ENCODE peak calls at places on chromosomes 13 and 19, in eight cellular contexts. B is cardiac muscle cell, W is Caco-2, Q is GM23338, A is thoracic aorta, Y is lower lobe of right lung, E is fibroblast of lung, R is heart right ventricle. F is an unnamed sample.
A peak's percentile ranks its signal among the peaks of the same experiment; 100 is the strongest.

GRCh38 chr13:51324714-51325440 is 14.6 kb upstream of the SERPINE3 start:
- DNase-seq in R (no peak), W (no peak), Q (peak; percentile 76), B (no peak), Y (no peak), E (no peak), A (no peak), F (no peak)

GRCh38 chr19:40341601-40342482 is 6.4 kb downstream of the C19orf47 start:
- DNase-seq in R (peak; percentile 80), Y (peak; percentile 72), B (peak; percentile 32), A (peak; percentile 28), E (no peak), W (no peak), Q (no peak), F (peak; percentile 54)

GRCh38 chr19:4373601-4374441 is 26.5 kb downstream of the SH3GL1 start:
- DNase-seq in E (peak; percentile 26), B (no peak), Q (no peak), A (no peak), R (peak; percentile 55), Y (no peak), W (no peak), F (no peak)

GRCh38 chr19:38561658-38562057 is 56.1 kb downstream of the MAP4K1 start:
- DNase-seq in E (no peak), W (no peak), B (no peak), Y (peak; percentile 33), Q (no peak), A (no peak), R (no peak), F (no peak)

GRCh38 chr19:18317998-18318800 is 4.7 kb downstream of the LSM4 start:
- DNase-seq in Y (peak; percentile 65), B (no peak), W (no peak), Q (no peak), A (no peak), E (no peak), R (no peak), F (peak; percentile 85)

GRCh38 chr13:110759710-110760109 is 46.2 kb downstream of the ING1 start:
- DNase-seq in R (no peak), B (no peak), Y (no peak), E (peak; percentile 18), W (no peak), Q (no peak), A (no peak), F (no peak)

GRCh38 chr19:21698215-21698614 is 69.2 kb downstream of the ZNF100 start:
- DNase-seq in Q (peak; percentile 74), Y (no peak), A (no peak), E (peak; percentile 3), W (no peak), R (no peak), B (peak; percentile 56), F (no peak)

GRCh38 chr19:42468273-42468796 is 25.6 kb upstream of the CXCL17 start:
- DNase-seq in R (no peak), E (peak; percentile 62), Y (no peak), Q (no peak), A (no peak), W (peak; percentile 43), B (no peak), F (no peak)

GRCh38 chr19:6260376-6260775 is 19.4 kb downstream of the MLLT1 start:
- DNase-seq in B (no peak), Y (no peak), E (no peak), A (no peak), Q (no peak), W (no peak), R (no peak), F (no peak)

GRCh38 chr13:95176611-95177259 is 124.5 kb downstream of the ABCC4 start:
- DNase-seq in Q (no peak), Y (no peak), W (no peak), A (no peak), R (no peak), B (no peak), E (peak; percentile 93), F (no peak)

GRCh38 chr19:49150106-49150943 is 4.9 kb downstream of the HRC start:
- DNase-seq in E (peak; percentile 78), Y (peak; percentile 87), B (peak; percentile 95), W (peak; percentile 96), R (peak; percentile 87), A (no peak), Q (peak; percentile 95), F (peak; percentile 82)

GRCh38 chr19:58460039-58460438 is 6.8 kb upstream of the ZNF324 start:
- DNase-seq in E (no peak), R (no peak), Q (no peak), W (no peak), B (no peak), Y (no peak), A (no peak), F (no peak)

GRCh38 chr19:54430306-54431254 is 15.3 kb downstream of the TTYH1 start:
- DNase-seq in Q (peak; percentile 83), W (peak; percentile 77), R (peak; percentile 51), A (no peak), B (peak; percentile 89), E (no peak), Y (no peak), F (peak; percentile 87)

DNA sequence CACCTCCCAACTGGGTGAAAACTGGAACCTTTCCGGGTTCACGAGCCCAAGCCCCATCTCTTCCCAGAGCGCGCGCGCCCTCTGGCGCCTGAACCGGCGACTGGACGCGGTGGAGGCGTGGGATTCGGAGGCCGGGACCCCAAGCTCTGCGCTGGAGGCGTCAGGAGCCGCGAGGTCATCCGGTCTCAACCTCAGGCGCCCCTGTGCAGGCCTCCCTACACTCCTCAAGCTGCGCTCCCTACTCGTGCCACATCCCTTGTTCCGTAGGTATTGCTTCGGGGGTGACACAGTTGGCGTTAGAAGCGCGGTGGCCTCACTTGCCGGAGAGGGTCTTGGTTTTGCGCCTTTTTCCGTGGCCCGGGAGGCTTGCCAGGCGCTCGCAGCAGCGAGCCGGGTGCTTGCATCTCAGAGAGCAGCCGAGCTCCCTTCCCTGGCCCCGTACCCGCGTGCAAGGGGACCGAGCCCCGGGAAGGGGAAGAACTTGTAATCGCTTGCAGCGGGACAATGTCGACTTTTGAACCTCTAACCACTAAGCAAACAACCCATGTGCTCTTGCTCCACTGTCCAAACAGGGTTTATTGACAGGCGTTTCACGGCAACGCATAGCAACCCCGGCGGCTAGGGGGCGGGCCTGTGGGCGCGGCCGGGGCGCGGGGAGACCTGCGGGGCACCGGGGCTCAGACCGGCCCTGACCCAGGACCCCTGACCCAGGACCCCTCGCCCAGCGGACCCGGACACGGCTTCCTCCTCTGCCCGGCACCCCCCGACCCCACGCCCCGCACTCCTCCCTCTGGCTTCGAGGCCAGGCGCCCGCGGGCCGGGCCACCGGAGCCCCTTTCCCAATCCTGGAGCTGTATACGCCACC is 8.5 kb downstream of the CDX2 start:
- DNase-seq in R (peak; percentile 11), W (peak; percentile 96), E (no peak), Y (peak; percentile 72), A (no peak), Q (peak; percentile 92), B (peak; percentile 50), F (peak; percentile 83)
- H3K4me3 ChIP-seq in R (peak overlapping the region; percentile 40), W (peak overlapping the region; percentile 35), E (no peak overlapping the region), Y (peak overlapping the region; percentile 45), A (peak overlapping the region; percentile 60), Q (peak overlapping the region; percentile 55), B (peak overlapping the region; percentile 28), F (peak overlapping the region; percentile 7)

GRCh38 chr19:16891696-16892382 is 3.0 kb downstream of the F2RL3 start:
- DNase-seq in Q (no peak), Y (no peak), R (no peak), B (no peak), W (no peak), E (no peak), A (no peak), F (no peak)
- H3K4me1 ChIP-seq in Q (peaks cover 3% of the 10 kb centered on the region), Y (peaks cover 54% of the 10 kb centered on the region), R (peaks cover 18% of the 10 kb centered on the region), B (peaks cover 31% of the 10 kb centered on the region), W (no peaks in the 10 kb centered on the region), E (no peaks in the 10 kb centered on the region), A (peaks cover 19% of the 10 kb centered on the region), F (no peaks in the 10 kb centered on the region)

DNA sequence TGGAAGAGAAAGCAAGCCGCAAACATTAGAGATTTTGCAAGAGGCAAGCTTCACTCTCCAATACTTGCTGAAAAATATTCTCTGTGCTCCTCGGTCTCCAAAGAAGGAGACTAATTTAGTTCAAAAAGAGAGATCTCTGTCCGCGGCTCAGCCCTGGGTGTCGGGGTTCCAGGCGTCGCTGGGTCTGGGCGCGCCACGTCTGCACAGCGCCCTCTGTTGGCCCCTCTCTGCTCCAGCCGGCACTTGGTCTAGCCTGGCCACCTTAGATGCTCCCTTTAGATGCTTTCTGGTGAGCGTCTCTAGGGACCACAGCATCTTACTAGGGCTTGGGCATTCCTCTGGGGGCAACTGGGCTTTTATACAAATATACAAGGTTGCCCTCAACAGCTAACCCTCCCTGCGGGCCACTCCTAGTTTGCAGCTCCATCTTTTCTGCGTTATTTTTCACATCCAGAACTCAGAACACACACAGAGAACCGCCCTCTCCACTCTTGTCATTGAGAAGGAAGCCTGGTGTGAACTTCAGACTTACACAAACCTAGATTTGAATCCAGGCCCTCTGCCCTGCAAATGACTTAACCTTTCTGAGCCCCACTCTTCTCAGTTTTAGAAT is 78.3 kb downstream of the CYSLTR2 start:
- DNase-seq in W (no peak), Y (peak; percentile 59), E (no peak), R (no peak), Q (peak; percentile 82), A (no peak), B (peak; percentile 42), F (peak; percentile 89)
- TF ChIP-seq CTCF in W (peak; percentile 51), Y (peak; percentile 78), E (peak; percentile 15), R (peak; percentile 61), Q (peak; percentile 94), A (no peak), B (peak; percentile 70), F (peak; percentile 81)

DNA sequence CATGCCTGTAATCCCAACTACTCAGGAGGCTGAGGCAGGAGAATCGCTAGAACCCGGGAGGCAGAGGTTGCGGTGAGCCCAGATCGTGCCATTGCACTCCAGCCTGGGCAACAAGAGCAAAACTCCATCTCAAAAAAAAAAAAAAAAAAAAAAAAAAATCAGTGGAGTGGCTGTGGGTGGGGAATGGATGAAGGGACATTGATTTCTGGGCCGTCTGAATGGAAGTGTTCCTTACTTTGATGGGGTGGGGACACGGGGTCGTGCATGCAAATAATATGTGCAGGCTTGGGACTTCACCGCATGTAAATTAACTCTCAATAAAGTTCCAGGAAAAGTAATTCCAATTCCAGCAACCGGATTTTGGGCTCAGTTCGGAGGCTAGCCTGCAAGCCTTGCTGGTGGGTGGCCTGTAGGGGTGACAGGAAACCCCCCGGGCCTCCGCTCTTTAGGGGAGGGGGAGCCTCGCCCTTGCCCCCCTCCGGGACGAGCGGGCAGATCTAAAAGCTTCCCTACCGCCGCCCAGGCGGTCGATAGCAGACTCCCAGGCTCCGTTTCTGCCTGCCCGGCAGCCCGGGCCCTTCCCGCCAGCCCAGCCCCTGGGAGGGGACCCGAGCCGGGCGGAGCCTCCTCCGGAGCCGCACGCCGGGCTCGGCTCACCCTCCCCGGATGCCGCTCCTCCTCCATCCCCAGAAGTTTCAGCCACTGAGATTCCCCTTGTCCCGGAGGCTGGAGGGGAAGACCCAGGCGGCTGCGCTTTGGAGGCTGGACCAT is 48.0 kb upstream of the ADGRE5 start:
- DNase-seq in B (peak; percentile 19), R (peak; percentile 16), Q (peak; percentile 70), Y (no peak), W (no peak), E (peak; percentile 33), A (no peak), F (peak; percentile 81)
- H3K4me3 ChIP-seq in B (no peak overlapping the region), R (peak overlapping the region; percentile 41), Q (peak overlapping the region; percentile 62), Y (peak overlapping the region; percentile 40), W (peak overlapping the region; percentile 30), E (no peak overlapping the region), A (peak overlapping the region; percentile 68), F (no peak overlapping the region)

GRCh38 chr19:16588089-16588823 is 16.0 kb upstream of the SLC35E1 start:
- DNase-seq in Y (no peak), B (peak; percentile 55), A (no peak), R (no peak), Q (peak; percentile 43), W (no peak), E (peak; percentile 50), F (no peak)
- H3K4me1 ChIP-seq in Y (peaks cover 90% of the 10 kb centered on the region), B (peaks cover 69% of the 10 kb centered on the region), A (peaks cover 65% of the 10 kb centered on the region), R (peaks cover 77% of the 10 kb centered on the region), Q (peaks cover 54% of the 10 kb centered on the region), W (peaks cover 5% of the 10 kb centered on the region), E (peaks cover 10% of the 10 kb centered on the region), F (peaks cover 38% of the 10 kb centered on the region)

GRCh38 chr13:100890645-100891044 is 216.1 kb upstream of the TMTC4 start:
- DNase-seq in Y (no peak), Q (peak; percentile 12), B (no peak), E (no peak), A (no peak), W (no peak), R (no peak), F (no peak)
- TF ChIP-seq CTCF in Y (no peak), Q (no peak), B (no peak), E (no peak), A (no peak), W (no peak), R (no peak), F (no peak)